ENCODE peak calls at places on chromosome 13, in five cellular contexts. S is heart left ventricle, Y is left lung, H is osteoblast, F is epithelial cell of esophagus. I is an unnamed sample.

GRCh38 chr13:19864018-19864338 is 529 bp upstream of the ZMYM5 start:
- DNase-seq in H (peak), Y (no peak), S (peak), F (no peak), I (peak)

GRCh38 chr13:49927755-49928154 is 8.4 kb downstream of the SPRYD7 start:
- DNase-seq in H (peak), Y (no peak), S (no peak), F (no peak), I (no peak)

GRCh38 chr13:77422724-77423123 is 95.8 kb upstream of the MYCBP2 start:
- DNase-seq in Y (no peak), H (no peak), F (peak), S (no peak), I (no peak)

GRCh38 chr13:80341098-80341701 is at the start of gene SPRY2:
- DNase-seq in Y (peak), F (peak), S (peak), H (peak), I (peak)

GRCh38 chr13:108996430-108996829 is 367.0 kb downstream of the MYO16 start:
- DNase-seq in F (no peak), S (no peak), H (no peak), Y (no peak), I (no peak)

GRCh38 chr13:27868639-27869435 is 51.0 kb upstream of the PDX1 start:
- DNase-seq in H (no peak), Y (no peak), F (peak), S (no peak), I (peak)

GRCh38 chr13:63731896-63732295 is 2316.2 kb upstream of the PCDH20 start:
- DNase-seq in Y (no peak), H (peak), S (no peak), F (no peak), I (no peak)

GRCh38 chr13:38950987-38951386 is 39.6 kb downstream of the STOML3 start:
- DNase-seq in Y (no peak), H (peak), F (no peak), S (no peak), I (no peak)

GRCh38 chr13:114140131-114140908 is 7.9 kb upstream of the RASA3 start:
- DNase-seq in H (no peak), Y (peak), F (no peak), S (no peak), I (no peak)

GRCh38 chr13:94660695-94661324 is 51.5 kb downstream of the SOX21 start:
- DNase-seq in Y (no peak), H (no peak), S (no peak), F (peak), I (peak)

GRCh38 chr13:37870895-37871550 is 1.5 kb upstream of the TRPC4 start:
- DNase-seq in H (peak), S (no peak), Y (peak), F (peak), I (peak)

GRCh38 chr13:114174529-114174941 is 4.5 kb upstream of the CFAP97D2 start:
- DNase-seq in F (no peak), H (no peak), S (no peak), Y (no peak), I (no peak)

GRCh38 chr13:99376132-99376531 is 68.9 kb upstream of the GPR183 start:
- DNase-seq in S (no peak), H (no peak), Y (no peak), F (no peak), I (no peak)

GRCh38 chr13:75798353-75799245 is 162.5 kb downstream of the LMO7 start:
- DNase-seq in S (no peak), F (peak), H (no peak), Y (no peak), I (peak)

GRCh38 chr13:114024603-114025431 is 50.9 kb upstream of the C13orf46 start:
- DNase-seq in F (no peak), S (no peak), Y (peak), H (no peak), I (no peak)

GRCh38 chr13:60261432-60262351 is 98.0 kb upstream of the DIAPH3 start:
- DNase-seq in F (peak), H (no peak), Y (no peak), S (no peak), I (no peak)

GRCh38 chr13:76622336-76623045 is 263.7 kb downstream of the KCTD12 start:
- DNase-seq in F (no peak), S (peak), Y (no peak), H (peak), I (no peak)

GRCh38 chr13:52001120-52001731 is 10.0 kb downstream of the ATP7B start:
- DNase-seq in Y (no peak), H (no peak), S (no peak), F (peak), I (peak)

GRCh38 chr13:39957868-39958676 is 302.6 kb downstream of the COG6 start:
- DNase-seq in F (no peak), Y (no peak), S (no peak), H (no peak), I (no peak)

GRCh38 chr13:31755803-31756212 is 16.5 kb downstream of the RXFP2 start:
- DNase-seq in S (no peak), F (no peak), H (peak), Y (no peak), I (no peak)

GRCh38 chr13:110312669-110313031 is 5.6 kb downstream of the COL4A2 start:
- DNase-seq in F (peak), Y (no peak), S (peak), H (peak), I (peak)

GRCh38 chr13:45603338-45603737 is 12.2 kb downstream of the ERICH6B start:
- DNase-seq in F (no peak), H (no peak), Y (no peak), S (no peak), I (no peak)

GRCh38 chr13:26719356-26719945 is 41.1 kb downstream of the GPR12 start:
- DNase-seq in Y (no peak), F (no peak), H (no peak), S (no peak), I (peak)

GRCh38 chr13:90545070-90545840 is 802.2 kb upstream of the MIR17HG start:
- DNase-seq in H (no peak), S (no peak), Y (no peak), F (peak), I (peak)

GRCh38 chr13:31797154-31797775 is 57.9 kb downstream of the RXFP2 start:
- DNase-seq in H (peak), S (no peak), F (peak), Y (no peak), I (peak)

GRCh38 chr13:99218545-99218944 is 17.9 kb downstream of the UBAC2 start:
- DNase-seq in F (no peak), Y (no peak), S (peak), H (no peak), I (no peak)

GRCh38 chr13:70424428-70424827 is 316.2 kb upstream of the KLHL1 start:
- DNase-seq in F (no peak), Y (no peak), S (no peak), H (no peak), I (no peak)

GRCh38 chr13:36685912-36686311 is 12.1 kb downstream of the SERTM1 start:
- DNase-seq in H (peak), F (peak), S (no peak), Y (no peak), I (peak)

GRCh38 chr13:49454388-49455015 is 10.4 kb downstream of the SETDB2 start:
- DNase-seq in Y (no peak), H (no peak), S (no peak), F (no peak), I (no peak)

GRCh38 chr13:40187836-40188591 is 478.4 kb downstream of the FOXO1 start:
- DNase-seq in F (no peak), S (no peak), H (no peak), Y (peak), I (no peak)

GRCh38 chr13:20274466-20274865 is 42.3 kb upstream of the GJB6 start:
- DNase-seq in H (no peak), F (peak), Y (no peak), S (no peak), I (no peak)

GRCh38 chr13:112756511-112756966 is 66.7 kb downstream of the ATP11A start:
- DNase-seq in H (no peak), Y (no peak), S (no peak), F (no peak), I (no peak)
- TF ChIP-seq CTCF in H (no peak), Y (no peak), S (no peak), F (no peak), I (no peak)

DNA sequence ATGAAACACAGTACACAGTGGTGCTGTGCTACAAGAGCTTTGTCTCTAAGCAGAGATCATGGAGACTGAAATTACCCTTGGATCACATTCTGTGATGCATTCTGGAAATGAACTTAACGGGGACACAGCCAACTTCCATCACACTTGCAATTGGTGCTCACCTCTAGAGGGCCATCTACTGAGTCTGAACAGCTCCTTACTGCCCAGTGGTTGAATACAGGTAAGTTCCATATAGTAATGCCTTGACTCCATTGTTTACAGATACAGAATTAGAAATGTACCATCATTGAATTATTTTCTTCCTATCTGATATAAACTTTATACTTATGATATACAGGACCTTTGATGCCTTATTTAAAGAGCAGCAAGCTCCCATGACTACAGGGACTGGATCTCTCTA is 686.4 kb downstream of the PCDH9 start:
- DNase-seq in Y (no peak), H (no peak), F (peak), S (no peak), I (no peak)
- TF ChIP-seq CTCF in Y (no peak), H (peak), F (peak), S (no peak), I (no peak)

GRCh38 chr13:33464345-33464744 is 178.8 kb upstream of the STARD13 start:
- DNase-seq in H (no peak), S (no peak), Y (no peak), F (no peak), I (no peak)
- TF ChIP-seq CTCF in H (no peak), S (no peak), Y (no peak), F (no peak), I (no peak)

DNA sequence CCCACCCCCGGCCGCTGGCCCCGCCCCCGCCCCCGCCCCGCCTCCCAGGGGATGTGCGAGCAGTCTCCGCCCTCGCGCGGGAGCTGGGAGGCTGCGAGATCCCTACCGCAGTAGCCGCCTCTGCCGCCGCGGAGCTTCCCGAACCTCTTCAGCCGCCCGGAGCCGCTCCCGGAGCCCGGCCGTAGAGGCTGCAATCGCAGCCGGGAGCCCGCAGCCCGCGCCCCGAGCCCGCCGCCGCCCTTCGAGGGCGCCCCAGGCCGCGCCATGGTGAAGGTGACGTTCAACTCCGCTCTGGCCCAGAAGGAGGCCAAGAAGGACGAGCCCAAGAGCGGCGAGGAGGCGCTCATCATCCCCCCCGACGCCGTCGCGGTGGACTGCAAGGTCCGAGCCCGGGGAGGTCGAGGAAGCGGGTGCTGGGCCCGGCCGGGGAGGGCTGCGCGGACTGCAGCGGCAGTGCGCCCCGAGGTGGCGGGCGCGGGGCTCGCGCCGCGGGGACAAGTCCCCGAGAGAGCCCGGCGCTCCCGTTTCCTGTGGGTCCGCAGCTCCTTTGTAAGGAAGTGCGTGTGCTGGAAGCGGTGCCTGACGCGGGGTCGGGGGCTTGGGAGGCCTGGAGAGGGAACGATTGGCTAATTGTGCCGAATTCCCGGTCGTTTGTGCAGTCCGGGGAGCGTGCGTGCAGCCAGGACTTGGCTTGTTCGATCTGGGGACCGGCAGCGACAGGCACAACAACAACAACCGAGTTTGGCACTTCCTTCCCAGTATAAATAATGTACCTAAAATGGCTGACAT is at the start of gene ITM2B:
- DNase-seq in H (peak), F (peak), S (peak), Y (peak), I (peak)
- TF ChIP-seq CTCF in H (peak), F (no peak), S (peak), Y (peak), I (peak)

I was measured in MCF 10A.